ENCODE peak calls at places on chromosomes 4 and X, in four cellular contexts. One of them, this sample, is unnamed.

GRCh38 chr4:13243152-13243551 is 241.0 kb downstream of the RAB28 start:
- DNase-seq in BE2C: no peak
- DNase-seq in MM.1S: no peak
- DNase-seq in tibial nerve: no peak
- DNase-seq in this sample: no peak

GRCh38 chrX:13369541-13370140 is 49.8 kb upstream of the ATXN3L start:
- DNase-seq in MM.1S: no peak
- DNase-seq in BE2C: no peak
- DNase-seq in tibial nerve: no peak
- DNase-seq in this sample: no peak

GRCh38 chr4:40749717-40750460 is at the start of gene NSUN7:
- DNase-seq in tibial nerve: no peak
- DNase-seq in MM.1S: no peak
- DNase-seq in BE2C: peak
- DNase-seq in this sample: peak

GRCh38 chr4:100244347-100244746 is 54.1 kb upstream of the DDIT4L start:
- DNase-seq in MM.1S: no peak
- DNase-seq in tibial nerve: no peak
- DNase-seq in BE2C: no peak
- DNase-seq in this sample: no peak

GRCh38 chrX:41672643-41673042 is 16.1 kb upstream of the GPR34 start:
- DNase-seq in tibial nerve: no peak
- DNase-seq in BE2C: no peak
- DNase-seq in MM.1S: no peak
- DNase-seq in this sample: no peak

GRCh38 chr4:38268837-38269236 is 308.6 kb downstream of the PTTG2 start:
- DNase-seq in MM.1S: peak
- DNase-seq in tibial nerve: no peak
- DNase-seq in BE2C: no peak
- DNase-seq in this sample: no peak

GRCh38 chrX:49177873-49178480 is 6.3 kb downstream of the PLP2 start:
- DNase-seq in tibial nerve: no peak
- DNase-seq in BE2C: no peak
- DNase-seq in MM.1S: no peak
- DNase-seq in this sample: no peak

GRCh38 chr4:109315818-109316217 is 13.4 kb upstream of the COL25A1 start:
- DNase-seq in BE2C: no peak
- DNase-seq in MM.1S: no peak
- DNase-seq in tibial nerve: no peak
- DNase-seq in this sample: peak

GRCh38 chr4:10106421-10107039 is 10.1 kb downstream of the WDR1 start:
- DNase-seq in tibial nerve: peak
- DNase-seq in MM.1S: no peak
- DNase-seq in BE2C: no peak
- DNase-seq in this sample: peak

GRCh38 chrX:155068165-155068564 is 2.8 kb downstream of the CMC4 start:
- DNase-seq in MM.1S: no peak
- DNase-seq in tibial nerve: no peak
- DNase-seq in BE2C: no peak
- DNase-seq in this sample: peak

GRCh38 chrX:27186671-27187070 is 276.5 kb downstream of the PPP4R3C start:
- DNase-seq in BE2C: no peak
- DNase-seq in MM.1S: peak
- DNase-seq in tibial nerve: no peak
- DNase-seq in this sample: peak

GRCh38 chr4:147498031-147498700 is 17.3 kb downstream of the EDNRA start:
- DNase-seq in BE2C: no peak
- DNase-seq in MM.1S: no peak
- DNase-seq in tibial nerve: no peak
- DNase-seq in this sample: peak

GRCh38 chrX:70769659-70770232 is 138.8 kb downstream of the TEX11 start:
- DNase-seq in MM.1S: peak
- DNase-seq in tibial nerve: no peak
- DNase-seq in BE2C: no peak
- DNase-seq in this sample: no peak

GRCh38 chr4:127501103-127501502 is 131.7 kb upstream of the INTU start:
- DNase-seq in MM.1S: no peak
- DNase-seq in BE2C: no peak
- DNase-seq in tibial nerve: no peak
- DNase-seq in this sample: peak

GRCh38 chrX:149568701-149569296 is 18.5 kb downstream of the MAGEA9B start:
- DNase-seq in BE2C: no peak
- DNase-seq in tibial nerve: no peak
- DNase-seq in MM.1S: no peak
- DNase-seq in this sample: no peak

GRCh38 chr4:16090306-16090705 is 6.5 kb upstream of the PROM1 start:
- DNase-seq in MM.1S: no peak
- DNase-seq in tibial nerve: no peak
- DNase-seq in BE2C: no peak
- DNase-seq in this sample: no peak

GRCh38 chrX:55109304-55109703 is 20.5 kb downstream of the PAGE2 start:
- DNase-seq in BE2C: no peak
- DNase-seq in MM.1S: no peak
- DNase-seq in tibial nerve: no peak
- DNase-seq in this sample: no peak

DNA sequence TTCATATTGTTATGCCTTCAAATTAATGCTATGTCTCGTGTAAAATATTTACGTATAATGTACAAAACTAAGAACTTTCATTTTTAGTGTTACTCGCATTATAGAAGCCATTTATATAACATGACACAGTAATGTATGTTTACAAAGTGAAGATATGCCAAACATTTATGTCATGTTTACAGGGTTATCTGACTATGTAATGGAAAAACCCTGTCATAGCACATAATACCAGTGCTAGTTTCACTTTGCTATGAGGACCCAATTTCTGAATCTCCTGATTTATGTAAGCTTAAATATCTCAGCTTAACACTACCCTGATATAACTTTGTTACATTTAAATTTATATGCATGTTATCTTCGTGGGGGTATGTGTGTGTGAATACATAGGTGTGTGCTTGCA is 233.1 kb downstream of the FAT4 start:
- DNase-seq in tibial nerve: no peak
- DNase-seq in BE2C: no peak
- DNase-seq in MM.1S: no peak
- DNase-seq in this sample: no peak
- H3K4me3 ChIP-seq in tibial nerve: no peak
- H3K4me3 ChIP-seq in BE2C: no peak
- H3K4me3 ChIP-seq in MM.1S: no peak
- H3K4me3 ChIP-seq in this sample: no peak

DNA sequence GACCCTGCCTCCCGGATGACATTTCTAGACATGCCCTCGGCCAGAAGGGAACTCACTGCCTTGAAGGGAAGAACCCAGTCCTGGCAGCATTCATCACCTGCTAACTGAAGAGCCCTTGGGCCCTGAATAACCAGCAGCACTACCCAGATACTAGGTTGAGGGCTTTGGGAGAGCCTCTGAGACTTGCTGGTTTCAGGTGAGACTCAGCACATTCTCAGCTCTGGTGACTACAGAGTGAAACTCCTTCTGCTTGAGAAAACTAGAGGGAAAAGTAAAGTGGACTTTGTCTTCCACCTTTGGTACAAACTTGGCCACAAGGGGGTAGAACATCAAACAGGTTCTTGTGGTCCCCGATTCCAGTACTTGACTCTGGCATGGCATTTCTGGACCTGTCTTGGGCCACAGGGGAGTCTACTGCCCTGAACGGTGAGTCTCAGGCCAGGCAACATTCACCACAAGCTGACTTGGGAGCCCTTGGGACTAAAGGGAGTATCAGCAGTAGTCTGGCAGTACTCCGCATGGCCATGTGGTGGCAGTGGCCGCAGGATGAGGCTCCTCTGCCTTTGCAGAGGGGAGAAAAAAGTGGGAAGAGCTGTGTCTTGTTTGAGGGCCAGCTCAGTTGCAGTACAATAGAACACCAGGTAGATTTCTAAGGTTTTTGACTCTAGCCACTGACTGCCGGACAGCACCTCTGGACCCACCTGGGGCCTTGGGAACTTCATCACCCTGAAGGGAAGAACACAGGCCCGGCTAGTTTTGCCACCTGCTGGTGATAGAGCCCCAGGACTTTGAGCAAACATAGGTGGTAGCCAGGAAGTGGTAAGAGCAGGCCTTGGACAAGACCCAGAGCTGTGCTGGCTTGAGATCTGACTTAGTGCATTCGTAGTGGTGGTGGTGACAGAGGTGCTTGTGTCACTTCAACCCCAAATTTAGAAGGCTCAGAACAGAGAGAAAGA is 414.8 kb downstream of the OPHN1 start:
- DNase-seq in BE2C: no peak
- DNase-seq in MM.1S: peak
- DNase-seq in tibial nerve: no peak
- DNase-seq in this sample: peak
- TF ChIP-seq CTCF in BE2C: no peak
- TF ChIP-seq CTCF in MM.1S: peak
- TF ChIP-seq CTCF in tibial nerve: no peak
- TF ChIP-seq CTCF in this sample: peak

GRCh38 chrX:45598841-45599240 is 398.2 kb upstream of the DIPK2B start:
- DNase-seq in MM.1S: no peak
- DNase-seq in tibial nerve: no peak
- DNase-seq in BE2C: no peak
- DNase-seq in this sample: no peak

GRCh38 chrX:45596190-45596808 is 395.6 kb upstream of the DIPK2B start:
- DNase-seq in BE2C: no peak
- DNase-seq in tibial nerve: no peak
- DNase-seq in MM.1S: no peak
- DNase-seq in this sample: no peak

GRCh38 chrX:45602151-45602550 is 401.5 kb upstream of the DIPK2B start:
- DNase-seq in tibial nerve: no peak
- DNase-seq in MM.1S: no peak
- DNase-seq in BE2C: no peak
- DNase-seq in this sample: peak

GRCh38 chrX:45601052-45601451 is 400.4 kb upstream of the DIPK2B start:
- DNase-seq in tibial nerve: no peak
- DNase-seq in BE2C: no peak
- DNase-seq in MM.1S: no peak
- DNase-seq in this sample: no peak
- H3K4me3 ChIP-seq in tibial nerve: no peak
- H3K4me3 ChIP-seq in BE2C: no peak
- H3K4me3 ChIP-seq in MM.1S: no peak
- H3K4me3 ChIP-seq in this sample: no peak

GRCh38 chrX:36868592-36868991 is 139.6 kb upstream of the FAM47C start:
- DNase-seq in MM.1S: no peak
- DNase-seq in BE2C: no peak
- DNase-seq in tibial nerve: no peak
- DNase-seq in this sample: no peak

GRCh38 chrX:36869457-36869856 is 138.7 kb upstream of the FAM47C start:
- DNase-seq in tibial nerve: no peak
- DNase-seq in BE2C: no peak
- DNase-seq in MM.1S: no peak
- DNase-seq in this sample: no peak

DNA sequence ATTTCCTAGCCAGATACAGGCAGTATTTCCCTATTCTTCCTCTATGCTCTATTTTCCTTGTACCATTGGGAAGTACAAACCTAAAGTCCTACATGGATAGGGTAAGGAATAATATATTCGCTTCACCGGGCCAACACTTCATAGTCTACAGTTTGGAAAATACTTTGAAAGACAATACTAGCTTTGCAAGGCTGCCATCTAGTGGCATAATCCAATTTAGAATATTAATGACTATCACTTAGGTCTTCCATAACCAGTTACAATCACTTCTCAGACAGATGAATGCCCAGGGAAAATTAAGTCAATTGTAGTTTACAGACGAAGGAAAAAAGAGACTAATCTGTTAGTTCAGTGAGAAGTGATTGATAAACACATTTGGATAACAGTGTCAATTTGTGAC is 141.0 kb upstream of the FAM47C start:
- DNase-seq in MM.1S: peak
- DNase-seq in tibial nerve: peak
- DNase-seq in BE2C: no peak
- DNase-seq in this sample: peak
- TF ChIP-seq CTCF in MM.1S: peak
- TF ChIP-seq CTCF in tibial nerve: peak
- TF ChIP-seq CTCF in BE2C: peak
- TF ChIP-seq CTCF in this sample: peak

This sample was measured in foreskin fibroblast.